ENCODE peak calls at places on chromosomes 1 and 21, in five cellular contexts. Y, U, F, N and K are unnamed samples.

GRCh38 chr1:230424440-230425251 is 1.5 kb downstream of the PGBD5 start:
- DNase-seq in N (no peak), U (peak), Y (no peak), F (no peak), K (no peak)

GRCh38 chr1:220874201-220874655 is 5.0 kb upstream of the HLX start:
- DNase-seq in F (no peak), Y (no peak), N (peak), U (peak), K (peak)

GRCh38 chr1:199399996-199400714 is 627.4 kb upstream of the NR5A2 start:
- DNase-seq in F (no peak), Y (no peak), U (no peak), N (no peak), K (no peak)

GRCh38 chr1:46616277-46617107 is at the start of gene MOB3C:
- DNase-seq in Y (peak), F (peak), N (peak), U (peak), K (peak)

GRCh38 chr1:155272466-155273133 is 704 bp downstream of the CLK2 start:
- DNase-seq in N (peak), U (no peak), F (no peak), Y (peak), K (no peak)

GRCh38 chr1:119712342-119713038 is 756 bp downstream of the PHGDH start:
- DNase-seq in F (peak), Y (peak), N (peak), U (peak), K (peak)

GRCh38 chr1:41483960-41484844 is at the start of gene EDN2:
- DNase-seq in Y (no peak), N (no peak), U (peak), F (peak), K (no peak)

GRCh38 chr1:245704765-245705164 is 550.0 kb downstream of the KIF26B start:
- DNase-seq in N (peak), F (no peak), Y (peak), U (no peak), K (no peak)

GRCh38 chr1:150281221-150281757 is 1.1 kb upstream of the CIART start:
- DNase-seq in N (peak), Y (peak), U (peak), F (peak), K (peak)

GRCh38 chr1:185015598-185015997 is 29.8 kb upstream of the RNF2 start:
- DNase-seq in U (no peak), N (no peak), Y (no peak), F (no peak), K (no peak)

GRCh38 chr1:38997901-38998190 is 6.8 kb downstream of the AKIRIN1 start:
- DNase-seq in Y (no peak), N (no peak), F (no peak), U (no peak), K (no peak)

GRCh38 chr1:225880210-225880584 is 2.0 kb downstream of the TMEM63A start:
- DNase-seq in U (no peak), N (no peak), Y (no peak), F (no peak), K (no peak)

GRCh38 chr1:217078010-217078704 is 354.9 kb upstream of the ESRRG start:
- DNase-seq in U (peak), Y (no peak), N (no peak), F (no peak), K (no peak)

GRCh38 chr21:38743772-38744529 is 61.8 kb upstream of the ETS2 start:
- DNase-seq in U (no peak), N (no peak), Y (no peak), F (no peak), K (no peak)

GRCh38 chr21:35020902-35021301 is 28.2 kb downstream of the RUNX1 start:
- DNase-seq in F (no peak), U (no peak), Y (no peak), N (no peak), K (no peak)

GRCh38 chr1:1908506-1908791 is 6.6 kb upstream of the CALML6 start:
- DNase-seq in F (no peak), Y (no peak), U (no peak), N (no peak), K (peak)

GRCh38 chr1:46517010-46517600 is 27.5 kb downstream of the DMBX1 start:
- DNase-seq in U (peak), F (peak), Y (no peak), N (no peak), K (no peak)

GRCh38 chr1:243798726-243799125 is 51.3 kb downstream of the AKT3 start:
- DNase-seq in F (no peak), U (no peak), N (peak), Y (peak), K (no peak)

DNA sequence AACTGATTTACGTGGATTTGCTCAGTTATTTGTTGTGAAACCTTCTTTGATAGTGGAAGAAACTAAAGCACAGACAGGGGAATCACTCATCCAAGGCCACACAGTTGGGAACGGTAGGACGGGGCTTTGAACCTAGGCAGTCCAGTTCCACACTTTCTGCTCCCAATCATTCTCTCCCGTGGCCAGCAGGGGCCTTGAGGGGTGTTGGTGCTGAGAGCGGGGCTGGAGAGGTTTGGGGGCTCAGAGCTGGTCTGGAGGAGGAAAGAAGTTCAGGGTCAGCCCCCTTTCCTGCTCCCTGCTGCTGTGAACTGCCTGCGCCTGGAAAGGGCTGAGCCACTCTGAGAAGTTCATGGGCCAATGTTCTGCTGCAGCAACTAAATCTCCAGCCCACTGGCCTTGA is 31.4 kb upstream of the ACTL8 start:
- DNase-seq in Y (no peak), U (no peak), N (no peak), F (no peak), K (no peak)
- TF ChIP-seq CTCF in Y (no peak), U (no peak), N (peak), F (no peak), K (no peak)

DNA sequence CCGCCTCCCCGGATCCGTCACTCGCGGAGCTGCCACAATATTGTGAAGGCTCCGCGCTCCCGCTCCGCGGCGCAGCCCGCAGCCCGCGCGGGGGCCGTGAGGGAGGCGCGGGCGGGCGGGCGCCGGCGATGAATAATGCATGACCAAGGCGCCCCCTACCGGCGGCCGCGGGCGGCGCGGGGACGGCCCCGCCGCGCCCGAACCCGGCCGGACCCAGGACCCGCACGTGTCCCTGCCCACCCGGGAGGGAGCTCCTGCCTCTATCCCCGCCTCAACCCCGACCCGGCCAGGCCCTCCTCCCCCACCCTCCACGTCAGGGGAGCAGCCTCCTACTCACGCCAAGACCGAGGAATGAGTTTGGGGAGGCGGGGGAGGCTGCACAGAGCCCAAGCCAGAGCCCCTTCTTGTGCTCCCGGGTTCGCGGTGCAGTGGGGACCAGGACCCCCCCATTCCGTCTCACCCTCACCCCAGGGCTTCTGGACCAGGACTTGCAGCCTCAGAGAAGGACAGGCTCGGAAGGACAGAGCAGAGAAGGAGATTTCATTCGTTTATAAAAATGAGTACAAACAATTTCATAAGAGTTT is 70.8 kb upstream of the CASZ1 start:
- DNase-seq in Y (peak), U (peak), F (peak), N (peak), K (peak)
- TF ChIP-seq CTCF in Y (no peak), U (peak), F (peak), N (peak), K (no peak)

DNA sequence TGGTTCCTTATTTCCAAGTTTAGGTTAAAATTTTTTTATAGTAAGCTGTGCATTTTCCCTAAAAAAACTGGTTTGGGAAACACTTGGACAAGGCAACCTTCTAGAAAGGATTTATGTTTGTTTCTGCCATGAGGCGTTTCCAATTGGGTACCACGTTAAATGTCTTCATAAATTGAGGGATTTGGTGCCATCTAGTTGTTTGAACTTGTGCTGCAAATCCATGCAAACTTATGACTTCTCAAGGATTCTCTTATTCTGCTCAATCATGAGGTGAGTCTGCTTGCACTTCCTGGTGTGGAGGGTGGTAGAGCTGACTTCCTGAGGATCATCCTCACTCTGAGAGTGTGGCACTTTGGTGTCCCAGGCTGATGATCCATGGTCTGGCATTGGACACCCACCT is 123.3 kb downstream of the PCNX2 start:
- DNase-seq in N (peak), Y (peak), F (no peak), U (no peak), K (no peak)
- TF ChIP-seq CTCF in N (peak), Y (peak), F (peak), U (peak), K (no peak)

GRCh38 chr1:31683997-31684396 is 19.8 kb downstream of the COL16A1 start:
- DNase-seq in Y (no peak), N (no peak), U (peak), F (no peak), K (no peak)
- TF ChIP-seq CTCF in Y (peak), N (peak), U (peak), F (no peak), K (no peak)